ENCODE peak calls at places on chromosomes 4 and X, in ten cellular contexts. O, J, K, W, S, Q, M, L, E and U are unnamed samples.

GRCh38 chr4:156767911-156768415 is 203.6 kb downstream of the PDGFC start:
- DNase-seq in E (no peak), W (no peak), K (no peak), Q (no peak), O (no peak), L (no peak), M (no peak), J (no peak), S (no peak), U (no peak)

GRCh38 chr4:108783666-108784463 is 21.0 kb upstream of the ETNPPL start:
- DNase-seq in S (peak), J (no peak), E (no peak), W (peak), Q (peak), L (no peak), M (peak), K (no peak), O (no peak), U (no peak)

GRCh38 chr4:6121276-6121850 is 79.0 kb downstream of the JAKMIP1 start:
- DNase-seq in K (peak), J (no peak), O (peak), E (no peak), W (no peak), M (no peak), S (no peak), L (no peak), Q (no peak), U (no peak)

GRCh38 chr4:151218343-151218742 is 58.6 kb upstream of the PRSS48 start:
- DNase-seq in E (no peak), W (no peak), O (no peak), J (peak), Q (no peak), L (no peak), S (no peak), M (no peak), K (no peak), U (no peak)

GRCh38 chr4:38873290-38873949 is 5.8 kb downstream of the FAM114A1 start:
- DNase-seq in E (no peak), S (no peak), M (no peak), Q (no peak), W (no peak), J (no peak), O (no peak), L (no peak), K (no peak), U (no peak)

GRCh38 chr4:145808021-145808650 is 128.2 kb downstream of the C4orf51 start:
- DNase-seq in K (no peak), E (peak), J (peak), M (peak), L (no peak), O (no peak), W (peak), Q (no peak), S (peak), U (no peak)

GRCh38 chr4:120175272-120175671 is 108.6 kb upstream of the MAD2L1 start:
- DNase-seq in L (no peak), E (no peak), J (no peak), W (no peak), K (no peak), Q (no peak), S (no peak), M (no peak), O (no peak), U (no peak)

GRCh38 chrX:5051831-5052491 is 1176.7 kb downstream of the NLGN4X start:
- DNase-seq in O (peak), W (peak), J (no peak), S (peak), Q (peak), L (no peak), E (no peak), M (peak), K (peak), U (peak)

GRCh38 chr4:13700196-13701140 is 72.9 kb upstream of the BOD1L1 start:
- DNase-seq in L (no peak), M (peak), K (no peak), E (no peak), W (no peak), S (no peak), J (peak), O (no peak), Q (no peak), U (no peak)

GRCh38 chrX:85627363-85627762 is 247.9 kb upstream of the POF1B start:
- DNase-seq in Q (peak), W (no peak), J (no peak), O (no peak), E (no peak), K (no peak), M (peak), S (peak), L (no peak), U (no peak)

GRCh38 chrX:41245641-41246040 is 88.3 kb upstream of the DDX3X start:
- DNase-seq in K (no peak), J (no peak), W (no peak), M (no peak), O (no peak), E (no peak), L (no peak), Q (no peak), S (no peak), U (no peak)

GRCh38 chrX:123736333-123736921 is 3.6 kb upstream of the THOC2 start:
- DNase-seq in S (no peak), O (no peak), J (peak), E (no peak), M (peak), W (peak), Q (no peak), L (no peak), K (no peak), U (no peak)

GRCh38 chrX:57871463-57871862 is 38.8 kb downstream of the ZXDA start:
- DNase-seq in M (no peak), L (no peak), Q (no peak), S (no peak), E (no peak), O (no peak), J (no peak), K (no peak), W (no peak), U (no peak)

GRCh38 chr4:3716876-3717235 is 49.3 kb upstream of the ADRA2C start:
- DNase-seq in Q (no peak), E (no peak), M (no peak), L (no peak), S (no peak), W (no peak), K (no peak), J (no peak), O (peak), U (peak)

GRCh38 chrX:39497717-39498265 is 600.0 kb downstream of the BCOR start:
- DNase-seq in S (no peak), O (no peak), Q (no peak), L (no peak), E (no peak), J (no peak), K (no peak), W (no peak), M (no peak), U (no peak)

GRCh38 chr4:185265942-185266341 is 56.5 kb downstream of the SNX25 start:
- DNase-seq in M (peak), L (no peak), O (no peak), E (no peak), K (no peak), J (peak), Q (no peak), W (no peak), S (peak), U (no peak)

GRCh38 chrX:134538316-134538715 is 78.4 kb downstream of the HPRT1 start:
- DNase-seq in M (no peak), K (no peak), E (no peak), O (no peak), L (no peak), J (no peak), Q (peak), S (no peak), W (no peak), U (no peak)

GRCh38 chrX:140503714-140504351 is 1.0 kb downstream of the SOX3 start:
- DNase-seq in M (peak), J (no peak), S (peak), W (peak), K (no peak), Q (peak), E (no peak), O (peak), L (no peak), U (peak)

GRCh38 chr4:56681849-56682175 is 716 bp upstream of the HOPX start:
- DNase-seq in J (no peak), M (no peak), O (no peak), S (no peak), Q (no peak), L (no peak), E (no peak), W (no peak), K (no peak), U (no peak)

GRCh38 chrX:73647632-73648322 is 84.8 kb downstream of the CHIC1 start:
- DNase-seq in K (no peak), W (no peak), L (no peak), S (no peak), M (no peak), Q (no peak), E (no peak), J (no peak), O (no peak), U (no peak)

GRCh38 chr4:114600066-114600552 is 1.5 kb downstream of the UGT8 start:
- DNase-seq in K (no peak), E (no peak), M (no peak), Q (peak), O (no peak), W (no peak), L (no peak), S (peak), J (no peak), U (no peak)

GRCh38 chr4:6491235-6491634 is 18.8 kb upstream of the PPP2R2C start:
- DNase-seq in O (no peak), W (no peak), Q (no peak), E (no peak), J (no peak), M (no peak), L (no peak), K (no peak), S (no peak), U (no peak)

GRCh38 chr4:177737387-177737965 is 295.2 kb upstream of the AGA start:
- DNase-seq in W (no peak), K (no peak), M (peak), E (no peak), O (no peak), S (no peak), Q (no peak), J (peak), L (no peak), U (no peak)

GRCh38 chrX:115948018-115948923 is 222.3 kb upstream of the AGTR2 start:
- DNase-seq in L (no peak), E (no peak), O (no peak), S (no peak), W (no peak), Q (no peak), J (no peak), M (peak), K (no peak), U (no peak)

GRCh38 chr4:83922419-83922818 is 386.5 kb downstream of the GPAT3 start:
- DNase-seq in O (no peak), S (no peak), M (no peak), Q (no peak), E (no peak), L (no peak), K (no peak), W (no peak), J (no peak), U (no peak)

GRCh38 chr4:42237451-42237850 is 85.0 kb upstream of the BEND4 start:
- DNase-seq in J (no peak), K (no peak), E (no peak), L (no peak), O (no peak), M (no peak), S (no peak), W (no peak), Q (no peak), U (no peak)